ENCODE peak calls at places on chromosomes 13 and 19, in seven cellular contexts. X, R, I, N, J, U and Y are unnamed samples.

GRCh38 chr19:35248310-35249145 is at the start of gene LSR:
- DNase-seq in U (no peak), I (no peak), J (peak; percentile 54), X (no peak), R (peak; percentile 92), N (peak; percentile 96), Y (no peak)

GRCh38 chr13:52903320-52903719 is 54.9 kb upstream of the PCDH8 start:
- DNase-seq in R (no peak), U (no peak), X (no peak), J (no peak), I (no peak), N (no peak), Y (no peak)

GRCh38 chr13:108113407-108113806 is 101.9 kb downstream of the LIG4 start:
- DNase-seq in N (peak; percentile 64), I (no peak), R (no peak), U (no peak), J (no peak), X (no peak), Y (no peak)

GRCh38 chr19:3950871-3951861 is 18.3 kb downstream of the NMRK2 start:
- DNase-seq in R (no peak), N (no peak), I (peak; percentile 84), X (no peak), J (no peak), U (no peak), Y (no peak)

GRCh38 chr19:18802354-18802753 is 11.2 kb upstream of the COMP start:
- DNase-seq in J (no peak), X (no peak), U (no peak), I (no peak), N (no peak), R (no peak), Y (no peak)

GRCh38 chr13:39245688-39246087 is 207.4 kb downstream of the NHLRC3 start:
- DNase-seq in X (no peak), U (no peak), I (no peak), N (peak; percentile 45), J (no peak), R (no peak), Y (no peak)

GRCh38 chr13:97851269-97851668 is 102.2 kb upstream of the IPO5 start:
- DNase-seq in N (no peak), U (no peak), R (no peak), I (no peak), J (no peak), X (no peak), Y (no peak)

GRCh38 chr19:801861-802496 is 4.7 kb downstream of the PTBP1 start:
- DNase-seq in R (peak; percentile 76), X (no peak), J (no peak), U (no peak), I (peak; percentile 82), N (peak; percentile 17), Y (no peak)

GRCh38 chr13:28355822-28356371 is 139.0 kb downstream of the FLT1 start:
- DNase-seq in I (no peak), R (no peak), X (no peak), N (no peak), J (no peak), U (no peak), Y (no peak)

GRCh38 chr19:49422407-49423277 is 599 bp downstream of the PTH2 start:
- DNase-seq in U (no peak), I (no peak), J (no peak), N (peak; percentile 45), R (no peak), X (no peak), Y (no peak)

GRCh38 chr13:110716235-110716505 is 2.7 kb downstream of the ING1 start:
- DNase-seq in R (peak; percentile 63), U (peak; percentile 20), X (no peak), I (peak; percentile 85), J (no peak), N (peak; percentile 16), Y (no peak)

GRCh38 chr19:6222884-6223283 is 56.9 kb downstream of the MLLT1 start:
- DNase-seq in U (no peak), N (peak; percentile 42), I (no peak), X (no peak), J (no peak), R (peak; percentile 43), Y (no peak)

DNA sequence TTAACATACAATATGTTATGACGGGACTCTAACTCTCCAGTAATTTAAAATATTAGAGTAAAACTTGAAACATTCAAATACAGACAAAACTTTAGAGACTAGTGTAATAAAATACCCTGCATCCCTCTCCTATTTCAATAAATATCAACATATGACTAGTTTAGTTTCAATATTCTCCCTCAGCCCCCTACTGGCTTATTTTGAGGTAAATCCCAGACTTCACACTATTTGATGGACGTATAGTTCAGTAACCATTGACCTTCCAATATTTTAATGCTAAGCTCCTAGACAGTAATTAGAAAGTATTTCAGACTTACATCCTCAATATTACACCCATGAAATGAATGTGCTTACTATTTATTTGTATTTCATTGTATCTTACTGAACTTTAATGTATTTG is 180.7 kb upstream of the STARD13 start:
- DNase-seq in U (no peak), X (no peak), R (no peak), I (no peak), N (no peak), J (no peak), Y (no peak)
- H3K4me1 ChIP-seq in U (no peaks in the 10 kb centered on the region), X (no peaks in the 10 kb centered on the region), R (no peaks in the 10 kb centered on the region), I (no peaks in the 10 kb centered on the region), N (no peaks in the 10 kb centered on the region), J (no peaks in the 10 kb centered on the region), Y (no peaks in the 10 kb centered on the region)

GRCh38 chr19:33876619-33877018 is 79.9 kb downstream of the KCTD15 start:
- DNase-seq in X (no peak), I (no peak), N (no peak), R (no peak), J (no peak), U (no peak), Y (no peak)
- H3K4me1 ChIP-seq in X (no peaks in the 10 kb centered on the region), I (no peaks in the 10 kb centered on the region), N (peaks cover 13% of the 10 kb centered on the region), R (peaks cover 7% of the 10 kb centered on the region), J (no peaks in the 10 kb centered on the region), U (no peaks in the 10 kb centered on the region), Y (no peaks in the 10 kb centered on the region)

GRCh38 chr19:55322495-55322894 is 2.6 kb downstream of the TMEM150B start:
- DNase-seq in X (no peak), U (no peak), N (no peak), R (no peak), I (no peak), J (no peak), Y (no peak)
- H3K4me1 ChIP-seq in X (no peaks in the 10 kb centered on the region), U (no peaks in the 10 kb centered on the region), N (peaks cover 1% of the 10 kb centered on the region), R (no peaks in the 10 kb centered on the region), I (peaks cover 5% of the 10 kb centered on the region), J (no peaks in the 10 kb centered on the region), Y (no peaks in the 10 kb centered on the region)

DNA sequence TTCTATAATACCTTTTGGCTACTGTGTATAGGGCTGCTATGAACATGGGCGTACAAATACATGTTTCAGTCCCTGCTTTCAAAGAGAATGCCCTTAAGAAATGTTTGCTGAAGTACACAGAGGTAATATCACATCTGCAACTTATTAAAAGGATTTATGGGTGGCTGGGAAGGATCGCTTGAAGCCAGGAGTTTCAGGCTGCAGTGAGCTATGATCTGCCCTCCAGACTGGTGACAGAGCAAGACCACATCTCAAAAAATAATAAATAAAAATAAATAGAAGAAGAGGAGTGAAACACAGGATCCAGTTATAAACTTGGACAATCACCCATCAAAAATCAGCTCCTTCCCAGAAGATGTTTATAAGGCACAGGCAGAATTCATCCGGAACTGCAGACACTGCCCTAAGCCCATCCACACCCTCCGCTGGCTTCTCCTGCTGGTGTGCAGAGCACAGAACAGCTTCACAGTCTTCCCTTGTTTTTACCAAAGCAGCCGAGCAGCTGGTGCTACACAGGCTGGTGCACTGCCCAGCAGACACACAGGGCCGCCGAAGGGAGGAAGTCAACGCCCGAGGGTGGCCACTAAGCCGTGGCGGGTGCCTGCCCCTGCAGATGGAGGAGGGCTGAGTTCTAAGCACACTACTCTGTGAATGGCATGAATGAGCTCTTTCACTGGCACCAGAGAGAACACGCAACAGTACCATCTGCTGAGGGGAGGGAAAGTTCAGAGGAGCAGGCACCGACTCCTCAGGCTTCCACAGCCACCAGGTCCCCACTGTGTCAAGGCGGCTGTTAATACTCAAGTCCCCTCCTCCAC is 44.0 kb downstream of the BRD4 start:
- DNase-seq in U (no peak), I (peak; percentile 80), N (peak; percentile 71), J (no peak), X (no peak), R (no peak), Y (no peak)
- H3K4me1 ChIP-seq in U (peaks cover 11% of the 10 kb centered on the region), I (peaks cover 100% of the 10 kb centered on the region), N (peaks cover 51% of the 10 kb centered on the region), J (peaks cover 88% of the 10 kb centered on the region), X (peaks cover 53% of the 10 kb centered on the region), R (peaks cover 100% of the 10 kb centered on the region), Y (peaks cover 82% of the 10 kb centered on the region)

DNA sequence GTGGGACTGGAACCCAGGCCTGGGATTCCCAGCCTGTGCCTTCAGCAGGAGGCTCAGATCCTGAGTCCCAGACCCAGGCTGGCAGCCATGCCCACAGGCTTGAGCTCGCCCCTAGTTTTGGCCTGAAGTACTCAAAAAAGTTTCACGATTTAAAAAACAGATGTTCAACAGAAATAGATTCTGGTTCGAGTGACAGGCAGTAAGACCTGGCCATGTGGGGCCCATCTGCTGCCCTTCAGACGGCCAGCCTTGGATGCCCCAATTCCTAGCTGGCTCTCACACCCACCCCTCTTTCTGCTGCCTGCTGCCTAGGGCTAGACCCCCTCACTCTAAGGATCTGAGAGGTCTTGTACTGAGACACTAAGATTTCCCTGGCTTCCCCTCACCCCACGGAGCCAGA is 2.8 kb upstream of the DMPK start:
- DNase-seq in N (no peak), U (no peak), X (no peak), J (no peak), R (no peak), I (no peak), Y (no peak)
- H3K4me1 ChIP-seq in N (peaks cover 29% of the 10 kb centered on the region), U (no peaks in the 10 kb centered on the region), X (peaks cover 37% of the 10 kb centered on the region), J (no peaks in the 10 kb centered on the region), R (peaks cover 20% of the 10 kb centered on the region), I (peaks cover 49% of the 10 kb centered on the region), Y (peaks cover 39% of the 10 kb centered on the region)

GRCh38 chr19:11902228-11902627 is 14.6 kb downstream of the ZNF69 start:
- DNase-seq in U (no peak), N (no peak), J (no peak), X (no peak), I (no peak), R (no peak), Y (no peak)
- H3K4me1 ChIP-seq in U (no peaks in the 10 kb centered on the region), N (no peaks in the 10 kb centered on the region), J (no peaks in the 10 kb centered on the region), X (no peaks in the 10 kb centered on the region), I (no peaks in the 10 kb centered on the region), R (no peaks in the 10 kb centered on the region), Y (no peaks in the 10 kb centered on the region)

GRCh38 chr13:113183450-113184129 is 24.9 kb downstream of the PCID2 start:
- DNase-seq in X (no peak), I (no peak), U (no peak), J (no peak), R (no peak), N (no peak), Y (no peak)
- H3K4me1 ChIP-seq in X (no peaks in the 10 kb centered on the region), I (no peaks in the 10 kb centered on the region), U (no peaks in the 10 kb centered on the region), J (peaks cover 25% of the 10 kb centered on the region), R (no peaks in the 10 kb centered on the region), N (peaks cover 15% of the 10 kb centered on the region), Y (no peaks in the 10 kb centered on the region)

GRCh38 chr19:28585796-28586195 is 627.2 kb downstream of the UQCRFS1 start:
- DNase-seq in U (no peak), R (no peak), J (no peak), X (no peak), N (no peak), I (no peak), Y (no peak)
- H3K4me1 ChIP-seq in U (no peaks in the 10 kb centered on the region), R (no peaks in the 10 kb centered on the region), J (no peaks in the 10 kb centered on the region), X (no peaks in the 10 kb centered on the region), N (no peaks in the 10 kb centered on the region), I (no peaks in the 10 kb centered on the region), Y (no peaks in the 10 kb centered on the region)

GRCh38 chr13:46598140-46598819 is 45.3 kb downstream of the LRCH1 start:
- DNase-seq in N (no peak), R (no peak), U (no peak), I (no peak), X (no peak), J (no peak), Y (no peak)
- H3K4me1 ChIP-seq in N (peaks cover 45% of the 10 kb centered on the region), R (peaks cover 81% of the 10 kb centered on the region), U (peaks cover 3% of the 10 kb centered on the region), I (peaks cover 81% of the 10 kb centered on the region), X (peaks cover 46% of the 10 kb centered on the region), J (peaks cover 21% of the 10 kb centered on the region), Y (peaks cover 93% of the 10 kb centered on the region)